ENCODE peak calls at places on chromosomes 2 and 18, in four cellular contexts. Q is fibroblast of lung, K is HCT116, V is lower lobe of right lung. Y is an unnamed sample. For H3K27me3 and H3K4me1, the result is how much of the 10 kb centered on the place peaks cover.

GRCh38 chr2:232999354-232999753 is 13.7 kb downstream of the NGEF start:
- DNase-seq in Q (no peak), K (no peak), V (no peak), Y (no peak)

GRCh38 chr2:12131975-12132374 is 385.5 kb downstream of the LPIN1 start:
- DNase-seq in K (no peak), V (no peak), Q (peak), Y (no peak)

GRCh38 chr2:16900405-16901025 is 234.9 kb upstream of the CYRIA start:
- DNase-seq in Q (no peak), V (no peak), K (peak), Y (peak)

GRCh38 chr2:105873721-105874120 is 129.0 kb downstream of the NCK2 start:
- DNase-seq in V (no peak), K (no peak), Q (peak), Y (no peak)

GRCh38 chr2:3108710-3109702 is 268.6 kb downstream of the EIPR1 start:
- DNase-seq in V (no peak), K (no peak), Q (no peak), Y (no peak)

GRCh38 chr18:62187543-62188378 is 706 bp downstream of the RELCH start:
- DNase-seq in K (no peak), V (peak), Q (peak), Y (peak)

GRCh38 chr2:42199002-42199401 is 29.8 kb downstream of the EML4 start:
- DNase-seq in K (no peak), V (no peak), Q (no peak), Y (no peak)

GRCh38 chr18:13572721-13573120 is 153.6 kb downstream of the FAM210A start:
- DNase-seq in Q (no peak), K (no peak), V (no peak), Y (no peak)

GRCh38 chr2:151973901-151974199 is 125.0 kb downstream of the CACNB4 start:
- DNase-seq in Q (peak), V (no peak), K (no peak), Y (peak)

GRCh38 chr2:6986894-6987487 is 69.8 kb downstream of the RNF144A start:
- DNase-seq in Q (no peak), V (no peak), K (no peak), Y (peak)

GRCh38 chr18:13452448-13452811 is 233.9 kb downstream of the LDLRAD4 start:
- DNase-seq in K (no peak), V (no peak), Q (no peak), Y (peak)

GRCh38 chr2:149200109-149200520 is 130.3 kb upstream of the LYPD6 start:
- DNase-seq in V (no peak), Q (peak), K (no peak), Y (no peak)

GRCh38 chr18:5238371-5238758 is 41.3 kb upstream of the AKAIN1 start:
- DNase-seq in V (peak), Q (no peak), K (no peak), Y (peak)

GRCh38 chr2:119405151-119405550 is 26.5 kb upstream of the TMEM37 start:
- DNase-seq in Q (no peak), K (no peak), V (no peak), Y (no peak)

GRCh38 chr2:44932079-44932478 is 9.4 kb upstream of the SIX3 start:
- DNase-seq in K (no peak), V (no peak), Q (no peak), Y (no peak)
- H3K27me3 ChIP-seq in K (under half), V (half or more), Q (half or more), Y (under half)

GRCh38 chr18:59921384-59921891 is 21.6 kb downstream of the PMAIP1 start:
- DNase-seq in Q (no peak), V (no peak), K (no peak), Y (no peak)

GRCh38 chr18:59927246-59927825 is 27.5 kb downstream of the PMAIP1 start:
- DNase-seq in V (no peak), Q (no peak), K (no peak), Y (no peak)

GRCh38 chr18:59928201-59928600 is 28.4 kb downstream of the PMAIP1 start:
- DNase-seq in K (no peak), Q (no peak), V (no peak), Y (no peak)

GRCh38 chr18:59926131-59926530 is 26.3 kb downstream of the PMAIP1 start:
- DNase-seq in Q (no peak), V (no peak), K (no peak), Y (no peak)

GRCh38 chr18:59923539-59924196 is 23.9 kb downstream of the PMAIP1 start:
- DNase-seq in Q (no peak), V (no peak), K (no peak), Y (no peak)
- H3K27ac ChIP-seq in Q (no peak), V (no peak), K (peak), Y (no peak)

GRCh38 chr2:27354597-27354927 is 2.0 kb downstream of the GTF3C2 start:
- DNase-seq in Q (no peak), V (no peak), K (no peak), Y (peak)

GRCh38 chr2:27347641-27348040 is 8.9 kb downstream of the GTF3C2 start:
- DNase-seq in Q (no peak), K (no peak), V (no peak), Y (no peak)

GRCh38 chr2:27353762-27354596 is 2.6 kb downstream of the GTF3C2 start:
- DNase-seq in K (no peak), V (no peak), Q (no peak), Y (no peak)

GRCh38 chr2:27351802-27352598 is 4.6 kb downstream of the GTF3C2 start:
- DNase-seq in V (no peak), Q (no peak), K (no peak), Y (no peak)

DNA sequence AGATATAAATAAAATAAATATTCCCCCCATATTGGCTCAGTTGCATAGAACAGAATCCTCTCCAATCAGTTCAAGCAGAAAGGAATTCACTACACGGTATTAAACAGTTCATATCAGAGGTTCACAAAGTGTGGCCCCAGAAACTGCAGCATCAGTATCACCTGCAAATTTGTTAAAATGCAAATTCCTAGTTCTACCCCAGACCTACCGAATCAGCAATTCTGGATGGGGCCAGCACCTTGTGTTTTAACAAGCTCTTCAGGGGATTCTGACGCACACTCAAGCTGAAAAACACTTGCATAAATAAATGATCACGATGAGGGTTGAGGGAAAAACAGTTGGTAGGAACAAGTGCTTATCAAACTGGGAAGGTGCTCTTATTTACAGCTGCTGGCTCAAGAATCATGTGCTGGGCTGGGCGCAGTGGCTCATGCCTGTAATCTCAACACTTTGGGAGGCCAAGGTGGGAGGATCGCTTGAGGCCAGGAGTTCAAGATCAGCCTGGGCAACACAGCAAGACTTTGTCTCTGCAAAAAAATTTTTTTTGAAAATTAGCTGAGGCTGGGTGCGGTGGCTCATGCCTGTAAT is 6.4 kb downstream of the GTF3C2 start:
- DNase-seq in V (no peak), Q (no peak), K (no peak), Y (no peak)
- H3K4me1 ChIP-seq in V (under half), Q (under half), K (under half), Y (under half)

DNA sequence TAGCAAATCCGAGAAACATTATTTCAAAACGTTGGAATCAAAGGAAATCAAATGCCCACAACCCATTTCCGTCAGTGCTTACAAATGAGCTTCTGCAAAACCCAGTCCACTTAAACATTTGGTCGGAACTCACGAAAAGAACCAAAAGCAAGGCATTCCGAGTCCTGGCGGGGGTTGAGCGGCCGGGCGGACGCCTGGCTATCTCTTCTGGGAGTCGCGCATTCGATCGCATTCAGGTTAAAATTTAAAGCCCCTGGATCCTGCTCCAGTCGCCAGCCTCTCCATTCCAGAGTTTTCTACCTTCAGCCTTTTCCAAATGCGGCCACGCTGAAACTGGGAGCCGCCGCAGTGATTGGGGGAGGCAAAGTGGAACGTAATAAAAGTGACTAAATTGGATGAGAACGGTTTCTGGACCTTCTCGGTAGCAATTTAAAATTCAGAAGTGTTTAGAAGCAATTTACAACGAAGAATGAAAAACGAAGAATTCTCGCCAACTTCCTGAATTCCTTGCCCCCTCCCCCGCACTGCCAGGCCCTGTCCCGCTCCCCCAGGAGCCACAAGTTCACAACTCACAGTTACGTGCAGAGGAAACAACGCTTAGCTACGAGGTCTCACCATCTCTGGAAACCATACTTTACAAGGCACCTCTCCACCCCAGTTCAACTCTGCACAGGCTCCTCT is 1.8 kb upstream of the GATA6 start:
- DNase-seq in Q (peak), V (no peak), K (no peak), Y (peak)
- H3K27me3 ChIP-seq in Q (under half), V (half or more), K (under half), Y (under half)

DNA sequence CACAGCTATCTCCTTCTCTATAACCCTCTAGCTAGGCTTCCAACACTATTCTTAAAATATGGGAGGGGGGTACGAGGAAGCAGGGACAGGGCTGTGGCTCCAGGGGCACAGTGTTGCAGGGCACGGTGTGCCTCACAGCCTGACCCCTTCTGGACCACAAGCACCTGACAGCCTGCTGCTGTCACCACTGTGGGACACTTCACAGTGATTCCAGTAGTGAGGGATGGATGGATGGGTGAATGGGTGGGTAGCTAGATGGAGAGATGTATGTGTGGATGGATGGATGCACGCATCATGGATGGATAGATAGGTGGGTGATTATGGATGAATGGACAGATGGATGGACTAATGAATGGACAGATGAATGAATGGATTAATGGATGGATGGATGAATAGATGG is 21.6 kb downstream of the PXDN start:
- DNase-seq in Q (no peak), K (no peak), V (no peak), Y (no peak)
- H3K27ac ChIP-seq in Q (peak), K (no peak), V (no peak), Y (no peak)